ENCODE peak calls at places on chromosomes 13 and 19, in seven cellular contexts. S, K, Q, A, Z, G and C are unnamed samples.

GRCh38 chr13:107276936-107277335 is 709.0 kb upstream of the ARGLU1 start:
- DNase-seq in S (no peak), K (no peak), Q (no peak), A (no peak), Z (peak), G (no peak), C (peak)

GRCh38 chr13:38582133-38582532 is 104.7 kb upstream of the FREM2 start:
- DNase-seq in S (peak), K (peak), Q (peak), A (peak), Z (peak), G (peak), C (peak)

GRCh38 chr13:57673197-57673596 is 41.7 kb downstream of the PCDH17 start:
- DNase-seq in S (no peak), K (no peak), Q (no peak), A (no peak), Z (no peak), G (no peak), C (no peak)

GRCh38 chr19:10292789-10293636 is 3.3 kb downstream of the ICAM5 start:
- DNase-seq in S (no peak), K (no peak), Q (no peak), A (no peak), Z (peak), G (no peak), C (no peak)

GRCh38 chr19:15198006-15198356 is 2.8 kb downstream of the NOTCH3 start:
- DNase-seq in S (no peak), K (no peak), Q (no peak), A (no peak), Z (peak), G (no peak), C (no peak)

GRCh38 chr19:4597278-4597974 is 37.9 kb upstream of the SEMA6B start:
- DNase-seq in S (peak), K (no peak), Q (no peak), A (peak), Z (no peak), G (no peak), C (no peak)

GRCh38 chr19:29012457-29012856 is 200.5 kb downstream of the UQCRFS1 start:
- DNase-seq in S (no peak), K (no peak), Q (no peak), A (no peak), Z (no peak), G (no peak), C (no peak)

GRCh38 chr13:110017379-110017778 is 231.0 kb upstream of the IRS2 start:
- DNase-seq in S (peak), K (peak), Q (no peak), A (no peak), Z (peak), G (peak), C (peak)

GRCh38 chr13:76783798-76784197 is 102.4 kb downstream of the KCTD12 start:
- DNase-seq in S (no peak), K (no peak), Q (no peak), A (no peak), Z (no peak), G (no peak), C (no peak)

GRCh38 chr13:79457948-79458347 is 23.0 kb upstream of the NDFIP2 start:
- DNase-seq in S (no peak), K (peak), Q (no peak), A (no peak), Z (peak), G (peak), C (peak)

GRCh38 chr13:107020393-107020792 is 452.5 kb upstream of the ARGLU1 start:
- DNase-seq in S (no peak), K (no peak), Q (no peak), A (no peak), Z (no peak), G (no peak), C (no peak)

GRCh38 chr19:35509861-35510625 is 3.4 kb downstream of the DMKN start:
- DNase-seq in S (peak), K (no peak), Q (peak), A (peak), Z (peak), G (peak), C (peak)

GRCh38 chr13:29929062-29929847 is 78.8 kb upstream of the UBL3 start:
- DNase-seq in S (no peak), K (no peak), Q (no peak), A (no peak), Z (no peak), G (no peak), C (no peak)

GRCh38 chr13:65932587-65933239 is 1297.4 kb downstream of the PCDH9 start:
- DNase-seq in S (no peak), K (peak), Q (no peak), A (no peak), Z (peak), G (no peak), C (no peak)

GRCh38 chr13:79522583-79522982 is 41.6 kb downstream of the NDFIP2 start:
- DNase-seq in S (no peak), K (peak), Q (no peak), A (no peak), Z (peak), G (no peak), C (peak)

GRCh38 chr13:21549633-21550032 is 54.3 kb downstream of the MICU2 start:
- DNase-seq in S (peak), K (no peak), Q (no peak), A (no peak), Z (no peak), G (peak), C (no peak)

GRCh38 chr13:33194820-33195692 is 90.5 kb downstream of the STARD13 start:
- DNase-seq in S (peak), K (peak), Q (no peak), A (no peak), Z (peak), G (peak), C (peak)

GRCh38 chr19:29277107-29277506 is 64.2 kb upstream of the UQCRFS1 start:
- DNase-seq in S (peak), K (no peak), Q (no peak), A (no peak), Z (no peak), G (no peak), C (no peak)

GRCh38 chr13:92842145-92842544 is 384.5 kb upstream of the GPC6 start:
- DNase-seq in S (peak), K (peak), Q (no peak), A (no peak), Z (peak), G (peak), C (peak)

GRCh38 chr13:45092668-45093067 is 27.6 kb upstream of the GTF2F2 start:
- DNase-seq in S (no peak), K (peak), Q (no peak), A (no peak), Z (peak), G (no peak), C (no peak)

GRCh38 chr13:40639226-40639681 is 27.2 kb downstream of the FOXO1 start:
- DNase-seq in S (no peak), K (no peak), Q (no peak), A (no peak), Z (peak), G (no peak), C (peak)

GRCh38 chr19:4678881-4679379 is 8.8 kb upstream of the MYDGF start:
- DNase-seq in S (no peak), K (no peak), Q (no peak), A (no peak), Z (peak), G (no peak), C (no peak)

GRCh38 chr13:93413972-93414717 is 187.5 kb downstream of the GPC6 start:
- DNase-seq in S (peak), K (no peak), Q (no peak), A (no peak), Z (peak), G (no peak), C (peak)

GRCh38 chr13:45167611-45168554 is 33.0 kb downstream of the KCTD4 start:
- DNase-seq in S (no peak), K (no peak), Q (no peak), A (no peak), Z (peak), G (peak), C (peak)

GRCh38 chr13:98749501-98749900 is 3.0 kb downstream of the SLC15A1 start:
- DNase-seq in S (no peak), K (peak), Q (no peak), A (no peak), Z (peak), G (no peak), C (peak)

GRCh38 chr19:38047048-38047435 is 140.0 kb downstream of the SIPA1L3 start:
- DNase-seq in S (no peak), K (no peak), Q (no peak), A (no peak), Z (no peak), G (peak), C (no peak)

GRCh38 chr19:51359294-51359693 is 6.9 kb downstream of the ETFB start:
- DNase-seq in S (no peak), K (peak), Q (no peak), A (no peak), Z (peak), G (no peak), C (peak)

GRCh38 chr13:113753171-113753570 is 5.9 kb upstream of the TMEM255B start:
- DNase-seq in S (no peak), K (no peak), Q (no peak), A (no peak), Z (no peak), G (no peak), C (no peak)

GRCh38 chr13:66716502-66716901 is 513.6 kb downstream of the PCDH9 start:
- DNase-seq in S (no peak), K (no peak), Q (no peak), A (no peak), Z (no peak), G (no peak), C (no peak)

GRCh38 chr13:113022391-113023216 is 53.6 kb downstream of the MCF2L start:
- DNase-seq in S (no peak), K (no peak), Q (no peak), A (peak), Z (no peak), G (no peak), C (no peak)

GRCh38 chr19:30344446-30345425 is 27.4 kb upstream of the ZNF536 start:
- DNase-seq in S (no peak), K (no peak), Q (peak), A (no peak), Z (peak), G (no peak), C (no peak)